ENCODE peak calls at places on chromosomes 3 and 15, in ten cellular contexts. N, X, B, W, M, L, P, D, F and G are unnamed samples.
A peak's percentile ranks its signal among the peaks of the same experiment; 100 is the strongest.

GRCh38 chr3:124410471-124410870 is 319.8 kb upstream of the UMPS start:
- DNase-seq in N (no peak), L (no peak), D (no peak), B (no peak), F (no peak), M (no peak), W (peak; percentile 16), X (no peak), P (no peak), G (no peak)

GRCh38 chr3:182909318-182910040 is 70.9 kb downstream of the DCUN1D1 start:
- DNase-seq in P (no peak), B (peak; percentile 36), N (no peak), X (no peak), D (no peak), M (no peak), F (no peak), W (peak; percentile 37), L (no peak), G (no peak)

GRCh38 chr15:59892995-59893394 is 111.1 kb upstream of the FOXB1 start:
- DNase-seq in P (no peak), D (no peak), N (no peak), M (no peak), L (no peak), X (no peak), B (peak; percentile 37), W (no peak), F (no peak), G (no peak)

GRCh38 chr3:90011136-90011535 is 903.7 kb downstream of the EPHA3 start:
- DNase-seq in D (no peak), W (peak; percentile 28), F (no peak), N (peak; percentile 25), X (peak; percentile 30), M (no peak), P (peak; percentile 3), L (no peak), B (peak; percentile 53), G (no peak)

GRCh38 chr3:139252719-139253118 is 91.1 kb upstream of the MRPS22 start:
- DNase-seq in B (no peak), X (no peak), W (no peak), L (no peak), F (no peak), M (no peak), N (no peak), P (no peak), D (no peak), G (no peak)

GRCh38 chr3:23159929-23160328 is 43.2 kb upstream of the UBE2E2 start:
- DNase-seq in X (no peak), P (no peak), B (peak; percentile 51), L (no peak), F (peak; percentile 45), W (peak; percentile 86), M (no peak), N (no peak), D (no peak), G (no peak)

GRCh38 chr15:70762469-70763119 is 764 bp downstream of the UACA start:
- DNase-seq in D (peak; percentile 79), M (peak; percentile 29), B (peak; percentile 70), P (peak; percentile 55), N (peak; percentile 38), W (peak; percentile 80), F (no peak), L (peak; percentile 8), X (peak; percentile 35), G (peak; percentile 75)

GRCh38 chr3:127822166-127822835 is at the start of gene MGLL:
- DNase-seq in B (peak; percentile 27), L (no peak), M (no peak), D (peak; percentile 63), F (no peak), W (peak; percentile 76), X (no peak), N (peak; percentile 64), P (peak; percentile 7), G (peak; percentile 82)

GRCh38 chr15:31439328-31439727 is 112.7 kb downstream of the KLF13 start:
- DNase-seq in D (peak; percentile 56), W (no peak), F (no peak), N (no peak), M (no peak), X (no peak), B (no peak), P (peak; percentile 44), L (peak; percentile 21), G (no peak)

GRCh38 chr15:68846851-68847439 is 26.2 kb upstream of the ANP32A start:
- DNase-seq in W (no peak), D (no peak), N (no peak), L (no peak), P (no peak), F (no peak), X (no peak), B (no peak), M (no peak), G (no peak)

GRCh38 chr3:63328386-63328785 is 50.3 kb downstream of the SYNPR start:
- DNase-seq in M (no peak), D (no peak), N (no peak), P (peak; percentile 63), F (no peak), W (peak; percentile 45), X (no peak), L (no peak), B (peak; percentile 5), G (no peak)

GRCh38 chr3:71175722-71176365 is 407.7 kb downstream of the FOXP1 start:
- DNase-seq in M (no peak), B (no peak), D (no peak), N (no peak), W (no peak), L (no peak), F (no peak), X (no peak), P (no peak), G (no peak)

GRCh38 chr3:12513694-12514446 is 29.6 kb downstream of the TSEN2 start:
- DNase-seq in W (no peak), P (no peak), N (peak; percentile 67), D (peak; percentile 62), L (no peak), B (no peak), X (no peak), M (no peak), F (no peak), G (peak; percentile 60)

GRCh38 chr15:85615930-85616329 is 178.8 kb downstream of the KLHL25 start:
- DNase-seq in F (no peak), D (no peak), W (peak; percentile 71), L (peak; percentile 6), M (no peak), B (peak; percentile 71), P (peak; percentile 12), X (peak; percentile 47), N (no peak), G (no peak)
- H3K4me1 ChIP-seq in F (no peaks in the 10 kb centered on the region), D (peaks cover 66% of the 10 kb centered on the region), W (peaks cover 3% of the 10 kb centered on the region), L (peaks cover 5% of the 10 kb centered on the region), M (peaks cover 35% of the 10 kb centered on the region), B (peaks cover 57% of the 10 kb centered on the region), P (peaks cover 69% of the 10 kb centered on the region), X (peaks cover 3% of the 10 kb centered on the region), N (peaks cover 15% of the 10 kb centered on the region), G (peaks cover 3% of the 10 kb centered on the region)

DNA sequence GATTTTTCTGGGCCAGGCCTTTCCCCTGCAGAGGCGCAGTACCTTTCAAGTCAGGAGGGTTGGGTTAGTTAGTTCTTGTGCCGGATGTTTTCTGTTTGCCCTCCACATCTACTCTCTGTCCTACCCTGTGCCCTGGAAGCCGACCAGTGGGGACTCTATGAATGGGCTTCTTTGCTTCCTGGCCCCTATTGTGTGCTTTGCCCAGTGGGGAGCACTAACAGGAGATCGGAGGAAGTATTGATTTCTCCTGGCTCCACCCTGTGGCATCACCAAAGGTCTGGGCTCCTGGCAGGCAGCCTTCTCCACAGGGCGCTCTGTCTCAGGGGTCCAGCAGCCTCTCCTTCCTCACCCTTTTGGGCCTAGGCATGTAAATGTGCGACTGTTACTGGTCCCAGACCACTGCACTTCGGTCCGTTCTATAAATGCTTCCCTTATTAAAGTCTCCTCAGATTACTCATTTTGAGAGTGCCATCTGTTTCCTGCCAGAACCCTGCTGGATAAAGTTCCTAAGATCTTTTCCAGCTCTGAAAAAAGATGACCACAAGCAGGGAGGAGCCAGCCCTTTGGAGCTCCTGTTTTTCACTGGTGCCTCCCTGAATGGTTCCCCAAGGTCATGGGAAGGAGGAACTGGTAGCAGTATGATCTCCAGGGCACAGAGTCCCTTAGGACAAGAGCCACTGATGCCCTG is 44.5 kb downstream of the CTDSPL start:
- DNase-seq in F (no peak), L (no peak), X (no peak), D (no peak), M (no peak), P (no peak), B (peak; percentile 72), W (peak; percentile 87), N (peak; percentile 41), G (no peak)
- H3K27ac ChIP-seq in F (no peak overlapping the region), L (no peak overlapping the region), X (no peak overlapping the region), D (peak overlapping the region; percentile 51), M (peak overlapping the region; percentile 95), P (no peak overlapping the region), B (peak overlapping the region; percentile 89), W (peak overlapping the region; percentile 39), N (peak overlapping the region; percentile 88), G (peak overlapping the region; percentile 73)

DNA sequence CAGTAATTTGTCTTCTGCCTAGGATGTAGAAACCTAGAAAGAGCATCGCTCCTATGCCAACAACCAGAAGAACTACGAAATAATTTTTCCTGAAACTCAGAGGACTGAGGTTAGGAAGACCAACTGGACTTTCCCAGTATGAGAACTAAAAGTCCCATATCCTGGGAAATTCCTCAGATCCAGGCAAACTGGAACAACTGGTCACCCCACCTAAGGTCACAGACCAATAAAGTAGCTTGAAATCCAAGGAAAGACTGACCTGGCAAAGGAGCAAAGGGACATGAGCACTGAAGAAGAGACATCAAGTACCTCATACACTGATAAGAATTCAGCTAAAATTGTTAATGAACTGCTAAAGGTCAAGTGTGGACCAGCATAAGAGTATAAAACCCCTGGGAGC is 6.6 kb downstream of the RPL39L start:
- DNase-seq in M (no peak), X (no peak), N (no peak), D (no peak), B (no peak), P (no peak), W (no peak), L (no peak), F (no peak), G (no peak)
- H3K9me3 ChIP-seq in M (no peaks in the 10 kb centered on the region), X (no peaks in the 10 kb centered on the region), N (no peaks in the 10 kb centered on the region), D (no peaks in the 10 kb centered on the region), B (no peaks in the 10 kb centered on the region), P (no peaks in the 10 kb centered on the region), W (no peaks in the 10 kb centered on the region), L (no peaks in the 10 kb centered on the region), F (no peaks in the 10 kb centered on the region), G (no peaks in the 10 kb centered on the region)

GRCh38 chr3:46870651-46871050 is 6.9 kb upstream of the PTH1R start:
- DNase-seq in F (no peak), L (no peak), M (no peak), P (no peak), B (no peak), N (no peak), X (no peak), W (no peak), D (no peak), G (no peak)

GRCh38 chr3:46868301-46868700 is 5.1 kb upstream of the MYL3 start:
- DNase-seq in P (no peak), N (peak; percentile 62), B (no peak), X (no peak), L (no peak), M (no peak), D (no peak), W (no peak), F (no peak), G (peak; percentile 37)

GRCh38 chr3:46868948-46869347 is 5.7 kb upstream of the MYL3 start:
- DNase-seq in M (no peak), W (no peak), F (no peak), L (no peak), N (no peak), D (no peak), X (no peak), B (no peak), P (no peak), G (no peak)

GRCh38 chr3:46871222-46871621 is 6.3 kb upstream of the PTH1R start:
- DNase-seq in B (peak; percentile 69), N (no peak), P (no peak), X (no peak), W (no peak), L (no peak), D (no peak), M (no peak), F (no peak), G (peak; percentile 62)

GRCh38 chr3:46869440-46869839 is 6.2 kb upstream of the MYL3 start:
- DNase-seq in X (no peak), N (no peak), M (no peak), P (no peak), B (no peak), D (no peak), L (no peak), W (no peak), F (no peak), G (no peak)
- H3K4me1 ChIP-seq in X (peaks cover 46% of the 10 kb centered on the region), N (peaks cover 13% of the 10 kb centered on the region), M (peaks cover 55% of the 10 kb centered on the region), P (peaks cover 51% of the 10 kb centered on the region), B (peaks cover 59% of the 10 kb centered on the region), D (peaks cover 18% of the 10 kb centered on the region), L (no peaks in the 10 kb centered on the region), W (peaks cover 17% of the 10 kb centered on the region), F (no peaks in the 10 kb centered on the region), G (peaks cover 40% of the 10 kb centered on the region)